ENCODE peak calls at places on chromosomes 7 and 10, in five cellular contexts. One of them, this sample, is unnamed.

GRCh38 chr7:159226303-159226702 is 81.6 kb upstream of the VIPR2 start:
- DNase-seq in tibial artery: no peak
- DNase-seq in SK-N-SH: peak; percentile 63
- DNase-seq in body of pancreas: no peak
- DNase-seq in lower lobe of right lung: no peak
- DNase-seq in this sample: no peak

GRCh38 chr10:4267084-4267774 is 482.2 kb upstream of the KLF6 start:
- DNase-seq in tibial artery: no peak
- DNase-seq in SK-N-SH: no peak
- DNase-seq in body of pancreas: no peak
- DNase-seq in lower lobe of right lung: no peak
- DNase-seq in this sample: peak; percentile 24

GRCh38 chr10:123361832-123362231 is 207.6 kb downstream of the BUB3 start:
- DNase-seq in tibial artery: no peak
- DNase-seq in SK-N-SH: no peak
- DNase-seq in body of pancreas: no peak
- DNase-seq in lower lobe of right lung: no peak
- DNase-seq in this sample: no peak

GRCh38 chr7:148394582-148394981 is 196.0 kb upstream of the C7orf33 start:
- DNase-seq in tibial artery: no peak
- DNase-seq in SK-N-SH: no peak
- DNase-seq in body of pancreas: no peak
- DNase-seq in lower lobe of right lung: no peak
- DNase-seq in this sample: no peak

GRCh38 chr10:102629661-102630614 is 14.3 kb upstream of the TRIM8 start:
- DNase-seq in tibial artery: no peak
- DNase-seq in SK-N-SH: no peak
- DNase-seq in body of pancreas: no peak
- DNase-seq in lower lobe of right lung: peak; percentile 42
- DNase-seq in this sample: peak; percentile 92

GRCh38 chr10:69340695-69341094 is 62.4 kb downstream of the HK1 start:
- DNase-seq in tibial artery: no peak
- DNase-seq in SK-N-SH: peak; percentile 4
- DNase-seq in body of pancreas: no peak
- DNase-seq in lower lobe of right lung: no peak
- DNase-seq in this sample: no peak

GRCh38 chr10:24989867-24990266 is 26.1 kb downstream of the ENKUR start:
- DNase-seq in tibial artery: no peak
- DNase-seq in SK-N-SH: no peak
- DNase-seq in body of pancreas: no peak
- DNase-seq in lower lobe of right lung: no peak
- DNase-seq in this sample: no peak

GRCh38 chr7:47420117-47420780 is 161.7 kb downstream of the TNS3 start:
- DNase-seq in tibial artery: no peak
- DNase-seq in SK-N-SH: no peak
- DNase-seq in body of pancreas: no peak
- DNase-seq in lower lobe of right lung: no peak
- DNase-seq in this sample: no peak

GRCh38 chr7:77331938-77332695 is 84.0 kb downstream of the GSAP start:
- DNase-seq in tibial artery: peak; percentile 57
- DNase-seq in SK-N-SH: peak; percentile 89
- DNase-seq in body of pancreas: peak; percentile 74
- DNase-seq in lower lobe of right lung: peak; percentile 66
- DNase-seq in this sample: peak; percentile 79

GRCh38 chr7:81956520-81956919 is 186.7 kb upstream of the HGF start:
- DNase-seq in tibial artery: no peak
- DNase-seq in SK-N-SH: peak; percentile 42
- DNase-seq in body of pancreas: peak; percentile 16
- DNase-seq in lower lobe of right lung: no peak
- DNase-seq in this sample: peak; percentile 51

GRCh38 chr10:21293518-21294356 is 231.7 kb downstream of the SKIDA1 start:
- DNase-seq in tibial artery: no peak
- DNase-seq in SK-N-SH: no peak
- DNase-seq in body of pancreas: no peak
- DNase-seq in lower lobe of right lung: no peak
- DNase-seq in this sample: peak; percentile 65

GRCh38 chr10:117757121-117757795 is 214.7 kb downstream of the EMX2 start:
- DNase-seq in tibial artery: no peak
- DNase-seq in SK-N-SH: no peak
- DNase-seq in body of pancreas: no peak
- DNase-seq in lower lobe of right lung: no peak
- DNase-seq in this sample: no peak

GRCh38 chr10:84353052-84353803 is 24.8 kb downstream of the CCSER2 start:
- DNase-seq in tibial artery: no peak
- DNase-seq in SK-N-SH: no peak
- DNase-seq in body of pancreas: no peak
- DNase-seq in lower lobe of right lung: no peak
- DNase-seq in this sample: no peak

GRCh38 chr7:123054357-123055133 is 59.0 kb upstream of the TAS2R16 start:
- DNase-seq in tibial artery: no peak
- DNase-seq in SK-N-SH: no peak
- DNase-seq in body of pancreas: peak; percentile 30
- DNase-seq in lower lobe of right lung: no peak
- DNase-seq in this sample: no peak

GRCh38 chr10:56928717-56929116 is 567.7 kb upstream of the ZWINT start:
- DNase-seq in tibial artery: no peak
- DNase-seq in SK-N-SH: no peak
- DNase-seq in body of pancreas: no peak
- DNase-seq in lower lobe of right lung: no peak
- DNase-seq in this sample: no peak

GRCh38 chr10:126187399-126187798 is 200.9 kb downstream of the ADAM12 start:
- DNase-seq in tibial artery: no peak
- DNase-seq in SK-N-SH: no peak
- DNase-seq in body of pancreas: no peak
- DNase-seq in lower lobe of right lung: no peak
- DNase-seq in this sample: no peak

GRCh38 chr10:61000769-61001730 is 57.1 kb upstream of the RHOBTB1 start:
- DNase-seq in tibial artery: no peak
- DNase-seq in SK-N-SH: peak; percentile 92
- DNase-seq in body of pancreas: peak; percentile 31
- DNase-seq in lower lobe of right lung: peak; percentile 44
- DNase-seq in this sample: peak; percentile 77

DNA sequence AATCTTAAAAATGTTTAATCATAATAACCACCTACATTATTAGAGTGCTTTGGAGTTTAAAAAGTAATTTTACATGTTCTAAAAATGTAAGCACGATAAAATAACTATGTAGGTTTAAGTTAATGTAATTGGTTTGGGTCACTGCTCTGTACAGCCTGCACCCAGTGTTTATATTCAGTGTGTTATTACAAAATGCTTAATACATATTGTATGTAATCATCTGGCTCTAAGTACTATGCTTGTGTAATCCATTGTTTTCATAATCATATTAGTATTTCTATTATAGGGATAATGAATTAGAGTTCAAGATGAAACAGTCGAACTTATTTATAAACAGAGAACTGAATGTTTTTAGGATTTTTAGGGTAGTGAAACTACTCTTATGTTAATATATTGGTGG is 13.1 kb downstream of the RPA3 start:
- DNase-seq in tibial artery: no peak
- DNase-seq in SK-N-SH: no peak
- DNase-seq in body of pancreas: no peak
- DNase-seq in lower lobe of right lung: no peak
- DNase-seq in this sample: no peak
- H3K4me3 ChIP-seq in tibial artery: no peak overlapping the region
- H3K4me3 ChIP-seq in SK-N-SH: no peak overlapping the region
- H3K4me3 ChIP-seq in body of pancreas: no peak overlapping the region
- H3K4me3 ChIP-seq in lower lobe of right lung: no peak overlapping the region
- H3K4me3 ChIP-seq in this sample: no peak overlapping the region

DNA sequence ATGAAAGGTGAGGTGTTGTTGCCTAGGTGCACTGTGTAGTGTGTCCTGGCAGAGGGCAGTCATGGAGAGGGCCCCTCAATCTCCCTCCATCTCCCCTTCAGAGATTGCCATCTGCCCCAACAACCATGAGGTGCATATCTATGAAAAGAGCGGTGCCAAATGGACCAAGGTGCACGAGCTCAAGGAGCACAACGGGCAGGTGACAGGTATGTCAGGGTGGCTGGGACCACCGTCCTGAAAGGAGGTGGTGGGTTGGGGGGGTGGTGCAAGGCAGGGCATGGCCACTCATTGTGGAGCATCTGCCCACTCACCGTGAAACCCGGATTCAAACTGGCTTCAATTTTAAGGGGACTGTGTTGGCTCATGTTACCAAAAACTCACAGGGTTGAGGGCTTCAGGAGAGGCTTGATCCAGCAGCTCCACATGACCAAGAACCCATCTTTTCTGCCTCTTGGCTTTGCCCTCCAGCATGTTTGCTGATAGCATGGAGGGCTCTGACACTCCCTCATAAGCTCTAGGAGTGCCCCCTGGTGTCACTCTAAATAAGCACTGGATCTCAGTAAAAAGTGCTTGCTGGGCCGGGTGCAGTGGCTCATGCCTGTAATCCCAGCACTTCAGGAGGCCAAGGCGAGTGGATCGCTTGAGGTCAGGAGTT is 12.2 kb downstream of the ARPC1B start:
- DNase-seq in tibial artery: no peak
- DNase-seq in SK-N-SH: peak; percentile 58
- DNase-seq in body of pancreas: no peak
- DNase-seq in lower lobe of right lung: no peak
- DNase-seq in this sample: no peak
- TF ChIP-seq CTCF in tibial artery: no peak
- TF ChIP-seq CTCF in SK-N-SH: peak; percentile 50
- TF ChIP-seq CTCF in body of pancreas: no peak
- TF ChIP-seq CTCF in lower lobe of right lung: peak; percentile 30
- TF ChIP-seq CTCF in this sample: peak; percentile 31

GRCh38 chr7:100688593-100688860 is 5.5 kb downstream of the GIGYF1 start:
- DNase-seq in tibial artery: no peak
- DNase-seq in SK-N-SH: no peak
- DNase-seq in body of pancreas: no peak
- DNase-seq in lower lobe of right lung: no peak
- DNase-seq in this sample: no peak
- H3K36me3 ChIP-seq in tibial artery: peaks cover 61% of the 10 kb centered on the region
- H3K36me3 ChIP-seq in SK-N-SH: peaks cover 59% of the 10 kb centered on the region
- H3K36me3 ChIP-seq in body of pancreas: peaks cover 9% of the 10 kb centered on the region
- H3K36me3 ChIP-seq in lower lobe of right lung: peaks cover 56% of the 10 kb centered on the region
- H3K36me3 ChIP-seq in this sample: peaks cover 5% of the 10 kb centered on the region

GRCh38 chr10:30158325-30158960 is 99.1 kb upstream of the JCAD start:
- DNase-seq in tibial artery: no peak
- DNase-seq in SK-N-SH: no peak
- DNase-seq in body of pancreas: no peak
- DNase-seq in lower lobe of right lung: no peak
- DNase-seq in this sample: no peak

GRCh38 chr10:30154561-30154960 is 95.2 kb upstream of the JCAD start:
- DNase-seq in tibial artery: no peak
- DNase-seq in SK-N-SH: no peak
- DNase-seq in body of pancreas: no peak
- DNase-seq in lower lobe of right lung: no peak
- DNase-seq in this sample: no peak

GRCh38 chr10:30151581-30152389 is 92.4 kb upstream of the JCAD start:
- DNase-seq in tibial artery: peak; percentile 70
- DNase-seq in SK-N-SH: peak; percentile 18
- DNase-seq in body of pancreas: peak; percentile 11
- DNase-seq in lower lobe of right lung: no peak
- DNase-seq in this sample: no peak

GRCh38 chr10:30154126-30154525 is 94.7 kb upstream of the JCAD start:
- DNase-seq in tibial artery: no peak
- DNase-seq in SK-N-SH: no peak
- DNase-seq in body of pancreas: no peak
- DNase-seq in lower lobe of right lung: no peak
- DNase-seq in this sample: no peak

DNA sequence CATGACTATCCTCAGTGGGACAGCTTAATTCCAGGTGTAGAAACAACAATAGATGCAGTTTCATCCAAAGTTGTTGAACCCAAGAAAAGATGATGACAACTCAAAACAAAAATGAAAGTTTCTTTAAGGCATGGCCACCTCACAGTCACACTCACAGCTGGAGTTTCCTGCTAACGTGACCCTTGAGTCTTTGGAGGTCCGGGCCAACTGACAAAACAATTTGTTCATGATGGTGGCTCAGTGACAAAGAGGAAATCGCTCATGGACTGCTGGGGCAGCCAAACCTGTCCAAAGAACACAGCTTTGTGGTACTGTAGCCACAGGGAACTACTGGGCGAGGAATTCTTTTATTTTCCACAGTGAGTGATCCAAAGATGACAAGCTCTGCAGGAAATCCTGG is 96.0 kb upstream of the JCAD start:
- DNase-seq in tibial artery: peak; percentile 42
- DNase-seq in SK-N-SH: no peak
- DNase-seq in body of pancreas: no peak
- DNase-seq in lower lobe of right lung: no peak
- DNase-seq in this sample: no peak
- H3K4me3 ChIP-seq in tibial artery: no peak overlapping the region
- H3K4me3 ChIP-seq in SK-N-SH: no peak overlapping the region
- H3K4me3 ChIP-seq in body of pancreas: no peak overlapping the region
- H3K4me3 ChIP-seq in lower lobe of right lung: no peak overlapping the region
- H3K4me3 ChIP-seq in this sample: no peak overlapping the region

GRCh38 chr7:20407585-20408466 is 77.1 kb downstream of the ITGB8 start:
- DNase-seq in tibial artery: peak; percentile 54
- DNase-seq in SK-N-SH: no peak
- DNase-seq in body of pancreas: peak; percentile 66
- DNase-seq in lower lobe of right lung: peak; percentile 69
- DNase-seq in this sample: peak; percentile 45

GRCh38 chr7:20399516-20399915 is 68.8 kb downstream of the ITGB8 start:
- DNase-seq in tibial artery: no peak
- DNase-seq in SK-N-SH: no peak
- DNase-seq in body of pancreas: no peak
- DNase-seq in lower lobe of right lung: no peak
- DNase-seq in this sample: no peak

GRCh38 chr7:20404371-20404770 is 73.7 kb downstream of the ITGB8 start:
- DNase-seq in tibial artery: no peak
- DNase-seq in SK-N-SH: no peak
- DNase-seq in body of pancreas: no peak
- DNase-seq in lower lobe of right lung: no peak
- DNase-seq in this sample: no peak

GRCh38 chr7:20403356-20403755 is 72.7 kb downstream of the ITGB8 start:
- DNase-seq in tibial artery: peak; percentile 37
- DNase-seq in SK-N-SH: no peak
- DNase-seq in body of pancreas: peak; percentile 77
- DNase-seq in lower lobe of right lung: no peak
- DNase-seq in this sample: no peak

DNA sequence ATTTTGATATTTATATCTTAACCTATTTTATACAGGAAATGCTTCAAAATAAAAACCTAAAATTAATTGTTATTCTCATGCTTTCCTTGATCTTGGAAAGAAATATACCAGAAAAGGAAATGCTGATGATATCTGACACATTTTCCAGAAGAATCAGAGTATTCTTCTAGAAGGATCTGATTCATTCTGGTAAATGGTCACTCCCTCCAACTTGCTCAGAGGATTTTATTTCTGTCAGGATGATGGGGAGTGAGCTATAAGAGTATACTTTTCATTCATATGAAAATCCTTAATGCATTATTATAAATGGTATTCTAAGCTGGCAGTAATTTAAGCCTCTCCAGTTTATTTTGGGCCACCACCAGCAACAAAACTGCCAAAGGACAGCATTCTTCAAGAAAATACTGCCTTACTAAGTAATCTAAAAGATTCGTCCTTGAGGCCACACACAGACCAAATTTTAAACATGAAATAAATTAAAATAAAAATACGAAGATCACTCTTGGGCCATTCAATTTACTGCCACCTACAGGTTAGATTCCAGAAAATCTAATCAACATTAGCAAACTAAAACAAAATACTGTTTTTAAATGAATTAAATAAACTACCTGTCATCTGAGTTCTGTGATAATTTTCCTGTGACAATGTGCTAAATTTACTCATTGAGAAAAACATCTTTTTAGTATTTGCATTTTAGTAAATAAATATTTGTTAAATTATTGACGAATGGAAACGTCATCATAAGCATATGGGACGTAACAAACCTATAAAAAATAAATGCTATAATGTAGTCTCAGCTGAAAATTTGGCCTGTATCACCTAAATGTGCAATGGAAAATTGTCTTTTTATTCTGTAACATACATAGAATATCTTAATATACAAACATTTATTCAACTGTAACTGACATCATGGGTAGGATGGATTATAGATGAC is 71.9 kb downstream of the ITGB8 start:
- DNase-seq in tibial artery: no peak
- DNase-seq in SK-N-SH: no peak
- DNase-seq in body of pancreas: no peak
- DNase-seq in lower lobe of right lung: no peak
- DNase-seq in this sample: no peak
- TF ChIP-seq CTCF in tibial artery: no peak
- TF ChIP-seq CTCF in SK-N-SH: peak; percentile 79
- TF ChIP-seq CTCF in body of pancreas: peak; percentile 34
- TF ChIP-seq CTCF in lower lobe of right lung: peak; percentile 22
- TF ChIP-seq CTCF in this sample: peak; percentile 9